ENCODE peak calls at places on chromosomes 7 and 10, in six cellular contexts. R, B, W, U, P and M are unnamed samples.

GRCh38 chr10:5465976-5466450 is 33.4 kb downstream of the CALML5 start:
- DNase-seq in W (no peak), U (no peak), R (no peak), P (no peak), B (no peak), M (no peak)

GRCh38 chr10:97765201-97765600 is 6.6 kb downstream of the SFRP5 start:
- DNase-seq in R (no peak), B (no peak), U (no peak), P (no peak), W (no peak), M (no peak)

GRCh38 chr7:116984917-116985316 is 31.6 kb downstream of the ST7 start:
- DNase-seq in R (no peak), W (no peak), U (no peak), B (no peak), P (no peak), M (no peak)

GRCh38 chr7:69953319-69954067 is 355.2 kb downstream of the AUTS2 start:
- DNase-seq in P (no peak), W (no peak), B (no peak), U (no peak), R (no peak), M (no peak)

GRCh38 chr7:107879400-107880035 is 11.5 kb upstream of the DLD start:
- DNase-seq in W (peak), R (peak), P (no peak), U (no peak), B (peak), M (peak)

GRCh38 chr10:61757001-61757400 is 94.3 kb downstream of the CABCOCO1 start:
- DNase-seq in B (no peak), R (no peak), U (no peak), W (no peak), P (no peak), M (no peak)

GRCh38 chr10:72056113-72056512 is 32.2 kb downstream of the SPOCK2 start:
- DNase-seq in B (no peak), W (no peak), P (peak), R (no peak), U (no peak), M (no peak)

GRCh38 chr7:114426824-114427223 is 12.2 kb downstream of the FOXP2 start:
- DNase-seq in R (no peak), B (no peak), P (no peak), W (peak), U (no peak), M (no peak)

GRCh38 chr10:59234814-59235429 is 58.5 kb downstream of the PHYHIPL start:
- DNase-seq in B (peak), W (peak), P (no peak), U (no peak), R (peak), M (no peak)

GRCh38 chr10:103663802-103664201 is 170.3 kb downstream of the NEURL1 start:
- DNase-seq in P (peak), U (peak), B (no peak), R (no peak), W (no peak), M (no peak)

GRCh38 chr10:110420401-110421193 is 77.1 kb upstream of the DUSP5 start:
- DNase-seq in W (no peak), R (peak), P (no peak), B (peak), U (no peak), M (no peak)

GRCh38 chr7:105934577-105935185 is 28.4 kb upstream of the CDHR3 start:
- DNase-seq in W (peak), B (peak), U (no peak), P (no peak), R (peak), M (no peak)

GRCh38 chr10:15738237-15738928 is 18.7 kb upstream of the ITGA8 start:
- DNase-seq in W (no peak), U (no peak), B (no peak), R (peak), P (no peak), M (peak)

GRCh38 chr10:74898201-74898976 is 72.0 kb downstream of the KAT6B start:
- DNase-seq in B (no peak), U (no peak), R (no peak), P (no peak), W (no peak), M (no peak)

GRCh38 chr7:72785166-72785955 is 42.6 kb downstream of the TYW1B start:
- DNase-seq in B (no peak), P (no peak), W (no peak), U (no peak), R (no peak), M (no peak)

GRCh38 chr7:17952387-17952786 is 12.1 kb upstream of the SNX13 start:
- DNase-seq in R (no peak), W (no peak), B (no peak), U (no peak), P (no peak), M (no peak)

GRCh38 chr7:70190266-70190665 is 592.0 kb downstream of the AUTS2 start:
- DNase-seq in B (no peak), R (no peak), P (no peak), U (no peak), W (no peak), M (no peak)

GRCh38 chr10:84588426-84588825 is 260.0 kb downstream of the CCSER2 start:
- DNase-seq in R (no peak), U (no peak), B (no peak), W (no peak), P (no peak), M (no peak)

GRCh38 chr10:23432161-23432560 is 6.7 kb upstream of the OTUD1 start:
- DNase-seq in P (no peak), R (no peak), U (no peak), W (no peak), B (no peak), M (no peak)

GRCh38 chr10:65358565-65358964 is 1567.3 kb upstream of the LRRTM3 start:
- DNase-seq in B (peak), W (peak), R (no peak), U (no peak), P (no peak), M (no peak)
- TF ChIP-seq CTCF in B (peak), W (peak), R (no peak), U (no peak), P (peak), M (no peak)

DNA sequence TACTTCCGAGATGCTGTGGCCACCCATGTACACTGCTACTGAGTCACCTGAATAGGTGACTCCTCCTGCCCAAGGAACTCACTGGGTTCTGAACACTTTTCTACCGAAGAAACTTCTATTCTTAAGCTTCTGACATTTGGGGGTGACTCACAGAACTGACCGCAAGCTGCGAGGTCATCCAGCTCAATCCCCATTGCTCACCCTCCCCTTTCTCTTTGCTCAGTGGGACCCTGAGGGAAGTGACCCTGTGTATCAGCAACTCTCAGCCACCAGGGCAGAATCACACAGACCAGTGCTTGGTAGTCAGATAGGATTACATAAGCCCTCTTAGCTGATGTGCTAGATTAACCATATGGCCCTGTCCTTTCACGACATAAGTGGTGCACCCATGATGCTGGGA is 46.3 kb downstream of the INSYN2A start:
- DNase-seq in R (no peak), U (no peak), B (no peak), W (peak), P (no peak), M (no peak)
- TF ChIP-seq CTCF in R (no peak), U (no peak), B (no peak), W (no peak), P (no peak), M (no peak)

GRCh38 chr7:22854158-22855048 is 31.8 kb upstream of the TOMM7 start:
- DNase-seq in W (peak), R (peak), U (peak), P (peak), B (peak), M (peak)

GRCh38 chr7:22853138-22853537 is 30.5 kb upstream of the TOMM7 start:
- DNase-seq in W (no peak), P (no peak), R (no peak), U (no peak), B (no peak), M (no peak)

GRCh38 chr7:22851140-22851539 is 28.5 kb upstream of the TOMM7 start:
- DNase-seq in R (no peak), P (no peak), W (no peak), B (no peak), U (no peak), M (no peak)

GRCh38 chr7:22855049-22855392 is 32.4 kb upstream of the TOMM7 start:
- DNase-seq in B (no peak), U (no peak), R (no peak), W (no peak), P (no peak), M (no peak)

GRCh38 chr7:22853674-22854157 is 31.1 kb upstream of the TOMM7 start:
- DNase-seq in B (no peak), R (peak), W (peak), P (no peak), U (no peak), M (peak)
- TF ChIP-seq CTCF in B (no peak), R (peak), W (peak), P (no peak), U (peak), M (no peak)

GRCh38 chr7:479948-480499 is 39.6 kb downstream of the PDGFA start:
- DNase-seq in W (no peak), U (peak), R (no peak), P (peak), B (no peak), M (no peak)

GRCh38 chr7:480531-481218 is 39.0 kb downstream of the PDGFA start:
- DNase-seq in U (peak), R (no peak), W (no peak), P (peak), B (peak), M (no peak)

GRCh38 chr7:481219-481930 is 38.3 kb downstream of the PDGFA start:
- DNase-seq in W (no peak), P (peak), U (peak), R (no peak), B (no peak), M (no peak)

GRCh38 chr7:477626-478220 is 41.9 kb downstream of the PDGFA start:
- DNase-seq in P (peak), R (no peak), W (no peak), B (peak), U (peak), M (no peak)

DNA sequence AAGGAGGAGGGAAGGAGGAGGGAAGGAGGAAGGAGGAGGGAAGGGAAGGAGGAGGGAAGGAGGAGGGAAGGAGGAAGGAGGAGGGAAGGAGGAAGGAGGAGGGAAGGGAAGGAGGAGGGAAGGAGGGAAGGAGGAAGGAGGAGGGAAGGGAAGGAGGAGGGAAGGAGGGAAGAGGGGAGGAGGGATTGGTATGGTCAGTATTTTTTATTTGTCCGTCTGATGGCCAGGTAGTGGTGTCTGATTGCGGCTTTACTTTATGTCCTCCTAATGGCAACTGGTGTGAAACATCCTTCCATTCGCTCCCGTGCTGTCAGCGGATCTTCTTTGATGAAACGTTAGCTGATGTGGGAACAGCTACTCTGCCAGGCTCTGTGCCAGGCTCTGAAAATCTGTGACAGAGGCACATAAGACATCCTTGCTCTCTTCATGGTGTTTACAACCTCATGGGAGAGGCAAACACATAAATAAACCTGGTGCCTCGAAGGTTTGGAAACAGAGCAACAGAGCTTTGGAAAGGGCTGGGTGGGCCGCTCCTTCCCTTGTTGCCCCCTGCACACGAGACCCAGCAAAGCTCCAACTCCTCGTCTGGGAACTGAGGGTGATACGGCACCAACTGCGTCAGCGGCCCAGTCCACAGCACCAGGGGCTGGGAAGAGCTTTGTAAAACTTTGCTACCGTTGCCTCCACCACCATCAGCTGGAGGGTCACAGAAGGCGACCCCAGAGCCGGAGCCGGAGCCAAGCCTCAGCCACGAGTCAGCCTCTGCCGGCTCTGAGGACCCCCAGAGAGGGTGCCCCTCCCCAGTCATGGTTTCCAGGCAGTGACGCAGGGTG is 40.3 kb downstream of the PDGFA start:
- DNase-seq in W (no peak), P (peak), U (peak), B (no peak), R (no peak), M (no peak)
- TF ChIP-seq CTCF in W (no peak), P (no peak), U (no peak), B (no peak), R (no peak), M (no peak)

GRCh38 chr7:100673302-100673941 is at the start of gene GNB2:
- DNase-seq in B (peak), P (peak), W (peak), R (peak), U (peak), M (peak)
- TF ChIP-seq CTCF in B (no peak), P (no peak), W (no peak), R (no peak), U (no peak), M (peak)

GRCh38 chr10:93417264-93417663 is 64.9 kb downstream of the MYOF start:
- DNase-seq in B (no peak), W (no peak), P (peak), R (no peak), U (no peak), M (no peak)

GRCh38 chr10:93413252-93413689 is 68.9 kb downstream of the MYOF start:
- DNase-seq in U (no peak), R (no peak), W (no peak), B (no peak), P (no peak), M (no peak)

GRCh38 chr10:93416824-93417223 is 65.3 kb downstream of the MYOF start:
- DNase-seq in B (no peak), W (no peak), R (no peak), U (no peak), P (no peak), M (no peak)

GRCh38 chr10:93417886-93418285 is 64.2 kb downstream of the MYOF start:
- DNase-seq in P (no peak), B (no peak), U (no peak), W (no peak), R (no peak), M (no peak)

GRCh38 chr10:93415693-93416092 is 66.4 kb downstream of the MYOF start:
- DNase-seq in P (no peak), R (no peak), W (no peak), U (no peak), B (no peak), M (no peak)
- TF ChIP-seq CTCF in P (no peak), R (no peak), W (peak), U (no peak), B (no peak), M (no peak)

GRCh38 chr7:77460057-77460486 is 43.9 kb upstream of the GSAP start:
- DNase-seq in P (no peak), W (peak), U (no peak), R (no peak), B (no peak), M (no peak)
- TF ChIP-seq CTCF in P (peak), W (peak), U (no peak), R (no peak), B (no peak), M (no peak)

GRCh38 chr10:52312999-52313349 is 1.1 kb upstream of the DKK1 start:
- DNase-seq in U (no peak), R (no peak), W (no peak), B (no peak), P (no peak), M (no peak)

GRCh38 chr10:52313350-52314006 is 603 bp upstream of the DKK1 start:
- DNase-seq in R (no peak), B (peak), U (no peak), P (no peak), W (peak), M (no peak)

GRCh38 chr10:52314007-52314821 is at the start of gene DKK1:
- DNase-seq in B (peak), W (peak), U (peak), R (peak), P (peak), M (peak)

GRCh38 chr10:52308251-52309031 is 5.6 kb upstream of the DKK1 start:
- DNase-seq in P (peak), B (peak), U (peak), R (peak), W (no peak), M (peak)
- TF ChIP-seq CTCF in P (peak), B (peak), U (peak), R (peak), W (peak), M (peak)